ENCODE peak calls at places on chromosomes 12 and 14, in eight cellular contexts. One of them, this sample, is unnamed. For H3K27me3, the result is how much of the 10 kb centered on the place peaks cover.

GRCh38 chr12:104953323-104953722 is 4.8 kb downstream of the SLC41A2 start:
- DNase-seq in aorta: no peak
- DNase-seq in uterus: no peak
- DNase-seq in dorsolateral prefrontal cortex: no peak
- DNase-seq in body of pancreas: peak
- DNase-seq in endothelial cell of umbilical vein: peak
- DNase-seq in lower lobe of right lung: no peak
- DNase-seq in naive thymus-derived CD4-positive, alpha-beta T cell: no peak
- DNase-seq in this sample: no peak

GRCh38 chr14:91378945-91379932 is 38.4 kb downstream of the CCDC88C start:
- DNase-seq in aorta: no peak
- DNase-seq in uterus: no peak
- DNase-seq in dorsolateral prefrontal cortex: no peak
- DNase-seq in body of pancreas: peak
- DNase-seq in endothelial cell of umbilical vein: no peak
- DNase-seq in lower lobe of right lung: no peak
- DNase-seq in naive thymus-derived CD4-positive, alpha-beta T cell: no peak
- DNase-seq in this sample: peak

GRCh38 chr14:96796851-96797187 is 363 bp upstream of the VRK1 start:
- DNase-seq in aorta: no peak
- DNase-seq in uterus: no peak
- DNase-seq in dorsolateral prefrontal cortex: no peak
- DNase-seq in body of pancreas: no peak
- DNase-seq in endothelial cell of umbilical vein: no peak
- DNase-seq in lower lobe of right lung: no peak
- DNase-seq in naive thymus-derived CD4-positive, alpha-beta T cell: no peak
- DNase-seq in this sample: no peak

GRCh38 chr12:124240493-124240892 is 54.4 kb upstream of the RFLNA start:
- DNase-seq in aorta: no peak
- DNase-seq in uterus: no peak
- DNase-seq in dorsolateral prefrontal cortex: no peak
- DNase-seq in body of pancreas: no peak
- DNase-seq in endothelial cell of umbilical vein: peak
- DNase-seq in lower lobe of right lung: no peak
- DNase-seq in naive thymus-derived CD4-positive, alpha-beta T cell: no peak
- DNase-seq in this sample: no peak

GRCh38 chr12:126784328-126784921 is 1482.5 kb upstream of the TMEM132C start:
- DNase-seq in aorta: no peak
- DNase-seq in uterus: no peak
- DNase-seq in dorsolateral prefrontal cortex: no peak
- DNase-seq in body of pancreas: peak
- DNase-seq in endothelial cell of umbilical vein: no peak
- DNase-seq in lower lobe of right lung: no peak
- DNase-seq in naive thymus-derived CD4-positive, alpha-beta T cell: no peak
- DNase-seq in this sample: no peak

GRCh38 chr12:93500201-93500600 is 32.9 kb downstream of the MRPL42 start:
- DNase-seq in aorta: no peak
- DNase-seq in uterus: no peak
- DNase-seq in dorsolateral prefrontal cortex: no peak
- DNase-seq in body of pancreas: no peak
- DNase-seq in endothelial cell of umbilical vein: no peak
- DNase-seq in lower lobe of right lung: no peak
- DNase-seq in naive thymus-derived CD4-positive, alpha-beta T cell: no peak
- DNase-seq in this sample: no peak

GRCh38 chr12:66061557-66062279 is 68.8 kb downstream of the LLPH start:
- DNase-seq in aorta: no peak
- DNase-seq in uterus: no peak
- DNase-seq in dorsolateral prefrontal cortex: no peak
- DNase-seq in body of pancreas: no peak
- DNase-seq in endothelial cell of umbilical vein: peak
- DNase-seq in lower lobe of right lung: no peak
- DNase-seq in naive thymus-derived CD4-positive, alpha-beta T cell: no peak
- DNase-seq in this sample: no peak

GRCh38 chr12:51208016-51208660 is 9.7 kb downstream of the POU6F1 start:
- DNase-seq in aorta: no peak
- DNase-seq in uterus: no peak
- DNase-seq in dorsolateral prefrontal cortex: no peak
- DNase-seq in body of pancreas: no peak
- DNase-seq in endothelial cell of umbilical vein: no peak
- DNase-seq in lower lobe of right lung: peak
- DNase-seq in naive thymus-derived CD4-positive, alpha-beta T cell: no peak
- DNase-seq in this sample: no peak

GRCh38 chr14:74710477-74710876 is 2.4 kb downstream of the AREL1 start:
- DNase-seq in aorta: no peak
- DNase-seq in uterus: no peak
- DNase-seq in dorsolateral prefrontal cortex: no peak
- DNase-seq in body of pancreas: no peak
- DNase-seq in endothelial cell of umbilical vein: no peak
- DNase-seq in lower lobe of right lung: no peak
- DNase-seq in naive thymus-derived CD4-positive, alpha-beta T cell: no peak
- DNase-seq in this sample: no peak

GRCh38 chr12:12024958-12025682 is 45.6 kb upstream of the BCL2L14 start:
- DNase-seq in aorta: no peak
- DNase-seq in uterus: no peak
- DNase-seq in dorsolateral prefrontal cortex: no peak
- DNase-seq in body of pancreas: no peak
- DNase-seq in endothelial cell of umbilical vein: no peak
- DNase-seq in lower lobe of right lung: no peak
- DNase-seq in naive thymus-derived CD4-positive, alpha-beta T cell: peak
- DNase-seq in this sample: no peak

GRCh38 chr12:123506059-123506842 is 27.3 kb downstream of the RILPL1 start:
- DNase-seq in aorta: no peak
- DNase-seq in uterus: no peak
- DNase-seq in dorsolateral prefrontal cortex: no peak
- DNase-seq in body of pancreas: no peak
- DNase-seq in endothelial cell of umbilical vein: no peak
- DNase-seq in lower lobe of right lung: no peak
- DNase-seq in naive thymus-derived CD4-positive, alpha-beta T cell: no peak
- DNase-seq in this sample: no peak

GRCh38 chr14:31410048-31410654 is 10.2 kb downstream of the HEATR5A start:
- DNase-seq in aorta: no peak
- DNase-seq in uterus: no peak
- DNase-seq in dorsolateral prefrontal cortex: no peak
- DNase-seq in body of pancreas: no peak
- DNase-seq in endothelial cell of umbilical vein: no peak
- DNase-seq in lower lobe of right lung: no peak
- DNase-seq in naive thymus-derived CD4-positive, alpha-beta T cell: no peak
- DNase-seq in this sample: no peak

GRCh38 chr14:64983439-64984310 is 3.0 kb upstream of the FNTB start:
- DNase-seq in aorta: no peak
- DNase-seq in uterus: no peak
- DNase-seq in dorsolateral prefrontal cortex: no peak
- DNase-seq in body of pancreas: peak
- DNase-seq in endothelial cell of umbilical vein: peak
- DNase-seq in lower lobe of right lung: no peak
- DNase-seq in naive thymus-derived CD4-positive, alpha-beta T cell: peak
- DNase-seq in this sample: no peak
- H3K4me3 ChIP-seq in aorta: no peak
- H3K4me3 ChIP-seq in uterus: no peak
- H3K4me3 ChIP-seq in dorsolateral prefrontal cortex: peak
- H3K4me3 ChIP-seq in body of pancreas: no peak
- H3K4me3 ChIP-seq in endothelial cell of umbilical vein: peak
- H3K4me3 ChIP-seq in lower lobe of right lung: no peak
- H3K4me3 ChIP-seq in naive thymus-derived CD4-positive, alpha-beta T cell: no peak
- H3K4me3 ChIP-seq in this sample: peak

GRCh38 chr12:47222960-47223847 is 143.4 kb upstream of the AMIGO2 start:
- DNase-seq in aorta: no peak
- DNase-seq in uterus: no peak
- DNase-seq in dorsolateral prefrontal cortex: no peak
- DNase-seq in body of pancreas: no peak
- DNase-seq in endothelial cell of umbilical vein: no peak
- DNase-seq in lower lobe of right lung: no peak
- DNase-seq in naive thymus-derived CD4-positive, alpha-beta T cell: no peak
- DNase-seq in this sample: no peak
- H3K27me3 ChIP-seq in aorta: under half
- H3K27me3 ChIP-seq in uterus: under half
- H3K27me3 ChIP-seq in dorsolateral prefrontal cortex: under half
- H3K27me3 ChIP-seq in body of pancreas: under half
- H3K27me3 ChIP-seq in endothelial cell of umbilical vein: under half
- H3K27me3 ChIP-seq in lower lobe of right lung: under half
- H3K27me3 ChIP-seq in naive thymus-derived CD4-positive, alpha-beta T cell: under half
- H3K27me3 ChIP-seq in this sample: under half

DNA sequence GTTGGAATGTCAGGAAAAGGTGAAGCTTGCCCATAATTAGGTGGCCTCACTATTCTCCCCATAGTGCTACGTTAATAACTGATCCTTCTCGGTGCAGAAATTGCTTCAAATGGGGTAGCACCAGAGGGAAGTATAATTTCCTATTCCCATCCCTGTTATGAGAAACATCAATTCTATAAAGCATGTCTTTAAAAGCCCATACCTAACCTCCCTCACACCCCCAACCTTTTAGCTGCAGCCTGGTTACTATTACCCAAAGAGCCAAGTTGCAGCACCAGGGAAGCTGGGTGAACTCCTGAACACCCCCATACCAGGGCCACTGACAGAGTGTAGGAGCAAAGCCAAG is 15.2 kb downstream of the RBM23 start:
- DNase-seq in aorta: no peak
- DNase-seq in uterus: no peak
- DNase-seq in dorsolateral prefrontal cortex: no peak
- DNase-seq in body of pancreas: no peak
- DNase-seq in endothelial cell of umbilical vein: no peak
- DNase-seq in lower lobe of right lung: no peak
- DNase-seq in naive thymus-derived CD4-positive, alpha-beta T cell: no peak
- DNase-seq in this sample: no peak
- H3K27ac ChIP-seq in aorta: no peak
- H3K27ac ChIP-seq in uterus: no peak
- H3K27ac ChIP-seq in dorsolateral prefrontal cortex: no peak
- H3K27ac ChIP-seq in body of pancreas: peak
- H3K27ac ChIP-seq in endothelial cell of umbilical vein: no peak
- H3K27ac ChIP-seq in lower lobe of right lung: no peak
- H3K27ac ChIP-seq in naive thymus-derived CD4-positive, alpha-beta T cell: no peak
- H3K27ac ChIP-seq in this sample: no peak

GRCh38 chr14:95696741-95697140 is 10.5 kb downstream of the TCL1B start:
- DNase-seq in aorta: no peak
- DNase-seq in uterus: no peak
- DNase-seq in dorsolateral prefrontal cortex: no peak
- DNase-seq in body of pancreas: no peak
- DNase-seq in endothelial cell of umbilical vein: no peak
- DNase-seq in lower lobe of right lung: no peak
- DNase-seq in naive thymus-derived CD4-positive, alpha-beta T cell: no peak
- DNase-seq in this sample: no peak
- H3K4me3 ChIP-seq in aorta: no peak
- H3K4me3 ChIP-seq in uterus: no peak
- H3K4me3 ChIP-seq in dorsolateral prefrontal cortex: no peak
- H3K4me3 ChIP-seq in body of pancreas: no peak
- H3K4me3 ChIP-seq in endothelial cell of umbilical vein: no peak
- H3K4me3 ChIP-seq in lower lobe of right lung: no peak
- H3K4me3 ChIP-seq in naive thymus-derived CD4-positive, alpha-beta T cell: no peak
- H3K4me3 ChIP-seq in this sample: no peak

GRCh38 chr12:116879509-116880212 is 1.6 kb downstream of the HRK start:
- DNase-seq in aorta: no peak
- DNase-seq in uterus: no peak
- DNase-seq in dorsolateral prefrontal cortex: peak
- DNase-seq in body of pancreas: no peak
- DNase-seq in endothelial cell of umbilical vein: no peak
- DNase-seq in lower lobe of right lung: no peak
- DNase-seq in naive thymus-derived CD4-positive, alpha-beta T cell: no peak
- DNase-seq in this sample: no peak
- H3K27me3 ChIP-seq in aorta: under half
- H3K27me3 ChIP-seq in uterus: under half
- H3K27me3 ChIP-seq in dorsolateral prefrontal cortex: under half
- H3K27me3 ChIP-seq in body of pancreas: under half
- H3K27me3 ChIP-seq in endothelial cell of umbilical vein: half or more
- H3K27me3 ChIP-seq in lower lobe of right lung: half or more
- H3K27me3 ChIP-seq in naive thymus-derived CD4-positive, alpha-beta T cell: under half
- H3K27me3 ChIP-seq in this sample: under half